ENCODE peak calls at places on chromosomes 7 and 10, in ten cellular contexts. One of them, this sample, is unnamed.

GRCh38 chr10:17512341-17513001 is 58.1 kb upstream of the ST8SIA6 start:
- DNase-seq in ascending aorta: peak
- DNase-seq in choroid plexus epithelial cell: peak
- DNase-seq in cardiac fibroblast: peak
- DNase-seq in AG09309: peak
- DNase-seq in A549: peak
- DNase-seq in GM06990: no peak
- DNase-seq in CD8-positive, alpha-beta T cell: no peak
- DNase-seq in kidney epithelial cell: peak
- DNase-seq in H1: no peak
- DNase-seq in this sample: peak

GRCh38 chr7:116802784-116803183 is 59.6 kb upstream of the CAPZA2 start:
- DNase-seq in cardiac fibroblast: peak
- DNase-seq in ascending aorta: no peak
- DNase-seq in CD8-positive, alpha-beta T cell: no peak
- DNase-seq in kidney epithelial cell: no peak
- DNase-seq in GM06990: peak
- DNase-seq in choroid plexus epithelial cell: peak
- DNase-seq in H1: no peak
- DNase-seq in A549: peak
- DNase-seq in AG09309: no peak
- DNase-seq in this sample: peak

GRCh38 chr10:25758041-25758457 is 176.0 kb upstream of the MYO3A start:
- DNase-seq in kidney epithelial cell: peak
- DNase-seq in A549: peak
- DNase-seq in GM06990: no peak
- DNase-seq in ascending aorta: no peak
- DNase-seq in choroid plexus epithelial cell: peak
- DNase-seq in AG09309: no peak
- DNase-seq in CD8-positive, alpha-beta T cell: no peak
- DNase-seq in cardiac fibroblast: peak
- DNase-seq in H1: no peak
- DNase-seq in this sample: peak

GRCh38 chr10:34804306-34804705 is 10.8 kb downstream of the PARD3 start:
- DNase-seq in H1: no peak
- DNase-seq in GM06990: no peak
- DNase-seq in AG09309: no peak
- DNase-seq in CD8-positive, alpha-beta T cell: no peak
- DNase-seq in cardiac fibroblast: no peak
- DNase-seq in ascending aorta: peak
- DNase-seq in kidney epithelial cell: no peak
- DNase-seq in choroid plexus epithelial cell: no peak
- DNase-seq in A549: no peak
- DNase-seq in this sample: peak

GRCh38 chr7:153030976-153031375 is 271.4 kb downstream of the ACTR3B start:
- DNase-seq in kidney epithelial cell: no peak
- DNase-seq in H1: no peak
- DNase-seq in ascending aorta: no peak
- DNase-seq in CD8-positive, alpha-beta T cell: no peak
- DNase-seq in choroid plexus epithelial cell: no peak
- DNase-seq in GM06990: no peak
- DNase-seq in A549: no peak
- DNase-seq in AG09309: no peak
- DNase-seq in cardiac fibroblast: no peak
- DNase-seq in this sample: no peak

GRCh38 chr10:98262571-98262970 is 5.4 kb downstream of the LOXL4 start:
- DNase-seq in GM06990: no peak
- DNase-seq in kidney epithelial cell: no peak
- DNase-seq in choroid plexus epithelial cell: peak
- DNase-seq in AG09309: no peak
- DNase-seq in A549: peak
- DNase-seq in CD8-positive, alpha-beta T cell: peak
- DNase-seq in cardiac fibroblast: peak
- DNase-seq in H1: peak
- DNase-seq in ascending aorta: no peak
- DNase-seq in this sample: peak

GRCh38 chr10:118116555-118117311 is 70.0 kb upstream of the RAB11FIP2 start:
- DNase-seq in AG09309: no peak
- DNase-seq in CD8-positive, alpha-beta T cell: no peak
- DNase-seq in A549: no peak
- DNase-seq in choroid plexus epithelial cell: no peak
- DNase-seq in ascending aorta: no peak
- DNase-seq in kidney epithelial cell: peak
- DNase-seq in GM06990: no peak
- DNase-seq in H1: no peak
- DNase-seq in cardiac fibroblast: no peak
- DNase-seq in this sample: no peak

GRCh38 chr10:45001382-45002148 is 842 bp downstream of the ZNF22 start:
- DNase-seq in kidney epithelial cell: peak
- DNase-seq in choroid plexus epithelial cell: peak
- DNase-seq in H1: no peak
- DNase-seq in ascending aorta: peak
- DNase-seq in cardiac fibroblast: peak
- DNase-seq in A549: peak
- DNase-seq in CD8-positive, alpha-beta T cell: peak
- DNase-seq in AG09309: no peak
- DNase-seq in GM06990: no peak
- DNase-seq in this sample: peak

GRCh38 chr10:103587073-103587472 is 93.6 kb downstream of the NEURL1 start:
- DNase-seq in GM06990: no peak
- DNase-seq in kidney epithelial cell: no peak
- DNase-seq in H1: no peak
- DNase-seq in CD8-positive, alpha-beta T cell: no peak
- DNase-seq in ascending aorta: no peak
- DNase-seq in cardiac fibroblast: no peak
- DNase-seq in AG09309: no peak
- DNase-seq in A549: no peak
- DNase-seq in choroid plexus epithelial cell: no peak
- DNase-seq in this sample: no peak

GRCh38 chr10:103583871-103584215 is 90.3 kb downstream of the NEURL1 start:
- DNase-seq in A549: no peak
- DNase-seq in choroid plexus epithelial cell: no peak
- DNase-seq in cardiac fibroblast: no peak
- DNase-seq in GM06990: no peak
- DNase-seq in H1: no peak
- DNase-seq in kidney epithelial cell: no peak
- DNase-seq in ascending aorta: no peak
- DNase-seq in AG09309: no peak
- DNase-seq in CD8-positive, alpha-beta T cell: no peak
- DNase-seq in this sample: no peak

GRCh38 chr10:103585011-103585405 is 91.5 kb downstream of the NEURL1 start:
- DNase-seq in A549: no peak
- DNase-seq in GM06990: no peak
- DNase-seq in kidney epithelial cell: no peak
- DNase-seq in cardiac fibroblast: no peak
- DNase-seq in choroid plexus epithelial cell: no peak
- DNase-seq in CD8-positive, alpha-beta T cell: no peak
- DNase-seq in AG09309: no peak
- DNase-seq in H1: no peak
- DNase-seq in ascending aorta: no peak
- DNase-seq in this sample: no peak

GRCh38 chr10:103582331-103583123 is 89.0 kb downstream of the NEURL1 start:
- DNase-seq in A549: no peak
- DNase-seq in H1: no peak
- DNase-seq in choroid plexus epithelial cell: no peak
- DNase-seq in kidney epithelial cell: no peak
- DNase-seq in AG09309: no peak
- DNase-seq in CD8-positive, alpha-beta T cell: no peak
- DNase-seq in cardiac fibroblast: no peak
- DNase-seq in GM06990: no peak
- DNase-seq in ascending aorta: no peak
- DNase-seq in this sample: no peak

GRCh38 chr10:103584216-103585010 is 90.9 kb downstream of the NEURL1 start:
- DNase-seq in kidney epithelial cell: no peak
- DNase-seq in A549: no peak
- DNase-seq in GM06990: peak
- DNase-seq in cardiac fibroblast: no peak
- DNase-seq in AG09309: no peak
- DNase-seq in ascending aorta: no peak
- DNase-seq in CD8-positive, alpha-beta T cell: peak
- DNase-seq in choroid plexus epithelial cell: no peak
- DNase-seq in H1: no peak
- DNase-seq in this sample: peak
- H3K4me3 ChIP-seq in kidney epithelial cell: peak
- H3K4me3 ChIP-seq in A549: no peak
- H3K4me3 ChIP-seq in GM06990: no peak
- H3K4me3 ChIP-seq in cardiac fibroblast: peak
- H3K4me3 ChIP-seq in AG09309: peak
- H3K4me3 ChIP-seq in ascending aorta: peak
- H3K4me3 ChIP-seq in CD8-positive, alpha-beta T cell: peak
- H3K4me3 ChIP-seq in choroid plexus epithelial cell: peak
- H3K4me3 ChIP-seq in H1: no peak
- H3K4me3 ChIP-seq in this sample: no peak

GRCh38 chr7:6486438-6487183 is 38.9 kb upstream of the DAGLB start:
- DNase-seq in A549: no peak
- DNase-seq in H1: no peak
- DNase-seq in kidney epithelial cell: no peak
- DNase-seq in choroid plexus epithelial cell: no peak
- DNase-seq in GM06990: no peak
- DNase-seq in cardiac fibroblast: no peak
- DNase-seq in CD8-positive, alpha-beta T cell: no peak
- DNase-seq in AG09309: no peak
- DNase-seq in ascending aorta: no peak
- DNase-seq in this sample: no peak

GRCh38 chr7:6494365-6494764 is 46.6 kb upstream of the DAGLB start:
- DNase-seq in ascending aorta: no peak
- DNase-seq in AG09309: no peak
- DNase-seq in kidney epithelial cell: no peak
- DNase-seq in A549: no peak
- DNase-seq in CD8-positive, alpha-beta T cell: no peak
- DNase-seq in H1: no peak
- DNase-seq in GM06990: no peak
- DNase-seq in choroid plexus epithelial cell: no peak
- DNase-seq in cardiac fibroblast: no peak
- DNase-seq in this sample: no peak

GRCh38 chr7:6487184-6487545 is 39.4 kb upstream of the DAGLB start:
- DNase-seq in AG09309: no peak
- DNase-seq in H1: no peak
- DNase-seq in A549: no peak
- DNase-seq in ascending aorta: no peak
- DNase-seq in choroid plexus epithelial cell: no peak
- DNase-seq in cardiac fibroblast: no peak
- DNase-seq in GM06990: no peak
- DNase-seq in CD8-positive, alpha-beta T cell: no peak
- DNase-seq in kidney epithelial cell: no peak
- DNase-seq in this sample: no peak

GRCh38 chr7:6489612-6490011 is 41.9 kb upstream of the DAGLB start:
- DNase-seq in kidney epithelial cell: no peak
- DNase-seq in H1: no peak
- DNase-seq in AG09309: no peak
- DNase-seq in cardiac fibroblast: no peak
- DNase-seq in choroid plexus epithelial cell: no peak
- DNase-seq in CD8-positive, alpha-beta T cell: no peak
- DNase-seq in A549: peak
- DNase-seq in GM06990: no peak
- DNase-seq in ascending aorta: no peak
- DNase-seq in this sample: no peak
- TF ChIP-seq CTCF in kidney epithelial cell: no peak
- TF ChIP-seq CTCF in H1: no peak
- TF ChIP-seq CTCF in AG09309: no peak
- TF ChIP-seq CTCF in cardiac fibroblast: no peak
- TF ChIP-seq CTCF in choroid plexus epithelial cell: peak
- TF ChIP-seq CTCF in CD8-positive, alpha-beta T cell: no peak
- TF ChIP-seq CTCF in A549: no peak
- TF ChIP-seq CTCF in GM06990: no peak
- TF ChIP-seq CTCF in ascending aorta: no peak
- TF ChIP-seq CTCF in this sample: no peak

DNA sequence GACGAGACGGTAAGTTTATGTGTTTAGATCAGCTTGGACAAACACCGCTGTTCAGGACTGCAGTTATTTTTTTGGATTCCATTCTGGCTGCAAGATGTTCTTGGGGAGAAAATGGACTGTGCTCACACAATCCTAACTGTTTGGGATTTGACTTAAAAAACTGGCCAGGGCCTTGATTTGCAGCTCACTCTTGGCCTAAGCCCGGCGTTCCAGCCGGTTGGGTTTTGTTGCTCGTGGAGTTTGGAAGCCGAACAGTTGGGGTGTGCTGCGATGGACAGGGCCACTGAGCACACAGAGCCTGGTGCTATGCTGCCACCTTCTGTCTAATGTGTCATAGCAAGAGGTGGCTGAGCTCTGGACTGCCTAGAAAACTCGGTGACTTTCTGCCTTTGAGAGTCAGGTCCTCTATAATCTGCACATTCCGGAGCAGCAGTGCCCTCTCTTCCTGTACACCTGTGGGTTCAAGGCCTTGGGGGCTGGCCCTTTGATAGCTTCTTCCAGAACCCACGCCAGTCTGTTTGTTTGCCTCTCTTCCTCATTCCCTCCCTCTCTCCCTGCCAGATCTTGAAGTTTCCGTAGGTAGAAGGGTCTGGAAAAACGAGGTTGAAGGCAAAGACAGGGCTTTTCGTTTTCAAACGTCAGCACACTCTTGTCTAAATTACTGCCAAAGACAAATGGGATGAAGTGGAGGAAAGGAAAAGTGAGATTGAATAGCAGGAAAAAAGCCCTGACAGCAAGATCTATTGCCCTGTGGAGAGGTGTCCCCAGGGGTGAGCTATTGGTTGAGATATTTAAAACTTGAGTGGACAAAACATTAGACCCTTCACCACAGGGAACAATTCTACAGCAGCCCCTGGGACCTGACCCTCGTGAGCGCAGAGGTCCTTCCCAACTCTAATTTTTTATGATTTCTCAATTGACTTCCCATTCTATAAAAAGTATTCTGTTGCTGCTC is 167.6 kb upstream of the HABP2 start:
- DNase-seq in CD8-positive, alpha-beta T cell: peak
- DNase-seq in GM06990: peak
- DNase-seq in kidney epithelial cell: peak
- DNase-seq in ascending aorta: peak
- DNase-seq in A549: peak
- DNase-seq in H1: peak
- DNase-seq in cardiac fibroblast: peak
- DNase-seq in choroid plexus epithelial cell: peak
- DNase-seq in AG09309: peak
- DNase-seq in this sample: peak
- H3K4me3 ChIP-seq in CD8-positive, alpha-beta T cell: peak
- H3K4me3 ChIP-seq in GM06990: no peak
- H3K4me3 ChIP-seq in kidney epithelial cell: no peak
- H3K4me3 ChIP-seq in ascending aorta: no peak
- H3K4me3 ChIP-seq in A549: no peak
- H3K4me3 ChIP-seq in H1: no peak
- H3K4me3 ChIP-seq in cardiac fibroblast: no peak
- H3K4me3 ChIP-seq in choroid plexus epithelial cell: no peak
- H3K4me3 ChIP-seq in AG09309: no peak
- H3K4me3 ChIP-seq in this sample: no peak

DNA sequence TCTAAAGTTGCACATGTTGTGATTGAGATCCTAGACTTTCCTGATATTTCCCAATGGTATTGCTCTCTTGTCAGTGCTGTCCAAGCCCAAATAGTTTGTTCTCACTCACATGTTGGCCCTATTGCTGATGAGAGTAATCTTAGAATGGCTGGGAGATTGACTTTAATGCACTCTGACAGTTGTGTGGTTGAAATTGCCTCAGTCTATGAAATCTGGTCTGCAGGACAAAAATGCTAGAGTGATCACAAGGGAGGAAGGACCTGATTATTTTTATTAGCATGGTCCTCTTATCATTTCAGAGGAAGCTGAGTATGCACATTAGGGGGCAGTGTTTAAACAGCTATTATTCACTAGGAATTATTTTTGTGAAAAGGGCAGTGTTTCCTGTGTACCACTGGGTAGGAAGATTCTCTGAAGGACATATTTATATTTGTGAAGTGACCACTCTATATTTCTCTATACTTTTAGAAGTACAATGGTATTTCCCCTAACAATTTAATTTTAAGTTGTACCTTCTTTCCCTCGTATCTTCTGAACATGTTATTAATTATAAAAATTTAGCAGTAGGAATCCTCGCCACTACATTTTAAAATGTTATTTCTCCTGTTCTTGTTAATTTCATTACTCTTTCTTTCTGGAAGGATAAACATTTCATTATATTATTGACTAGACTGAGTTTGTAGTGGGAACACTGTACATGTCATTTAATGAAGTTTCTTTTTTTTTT is 64.4 kb downstream of the SUGCT start:
- DNase-seq in CD8-positive, alpha-beta T cell: no peak
- DNase-seq in AG09309: peak
- DNase-seq in A549: peak
- DNase-seq in ascending aorta: no peak
- DNase-seq in cardiac fibroblast: peak
- DNase-seq in choroid plexus epithelial cell: peak
- DNase-seq in kidney epithelial cell: no peak
- DNase-seq in GM06990: no peak
- DNase-seq in H1: no peak
- DNase-seq in this sample: peak
- TF ChIP-seq CTCF in CD8-positive, alpha-beta T cell: no peak
- TF ChIP-seq CTCF in AG09309: peak
- TF ChIP-seq CTCF in A549: peak
- TF ChIP-seq CTCF in ascending aorta: peak
- TF ChIP-seq CTCF in cardiac fibroblast: peak
- TF ChIP-seq CTCF in choroid plexus epithelial cell: peak
- TF ChIP-seq CTCF in kidney epithelial cell: peak
- TF ChIP-seq CTCF in GM06990: peak
- TF ChIP-seq CTCF in H1: peak
- TF ChIP-seq CTCF in this sample: peak

This sample was measured in fibroblast of mammary gland.